ENCODE peak calls at places on chromosomes 13 and 19, in four cellular contexts. L is GM23338, K is Panc1, G is A549. H is an unnamed sample.

GRCh38 chr13:97015661-97016350 is 21.5 kb upstream of the OXGR1 start:
- DNase-seq in L (no peak), K (no peak), G (no peak), H (no peak)

GRCh38 chr19:58054792-58055482 is 4.1 kb upstream of the ZNF135 start:
- DNase-seq in L (peak; percentile 92), K (no peak), G (no peak), H (no peak)

GRCh38 chr13:104920091-104920490 is 1615.4 kb downstream of the EFNB2 start:
- DNase-seq in L (no peak), K (no peak), G (no peak), H (no peak)

GRCh38 chr19:35226748-35227147 is 1.8 kb downstream of the FAM187B start:
- DNase-seq in L (no peak), K (no peak), G (no peak), H (no peak)

GRCh38 chr13:27549406-27549981 is 70.8 kb downstream of the LNX2 start:
- DNase-seq in L (no peak), K (no peak), G (no peak), H (no peak)

GRCh38 chr13:75489502-75490263 is 7.7 kb upstream of the TBC1D4 start:
- DNase-seq in L (no peak), K (no peak), G (no peak), H (no peak)

GRCh38 chr13:76879211-76879875 is 6.9 kb downstream of the KCTD12 start:
- DNase-seq in L (no peak), K (no peak), G (no peak), H (peak; percentile 82)

GRCh38 chr19:18905058-18905456 is 9.1 kb upstream of the CERS1 start:
- DNase-seq in L (no peak), K (no peak), G (no peak), H (no peak)

GRCh38 chr13:80399340-80400163 is 58.6 kb upstream of the SPRY2 start:
- DNase-seq in L (no peak), K (no peak), G (no peak), H (peak; percentile 93)

GRCh38 chr13:93673885-93674284 is 447.3 kb downstream of the GPC6 start:
- DNase-seq in L (no peak), K (no peak), G (no peak), H (no peak)

GRCh38 chr19:33260628-33261418 is 35.2 kb upstream of the SLC7A10 start:
- DNase-seq in L (no peak), K (no peak), G (no peak), H (peak; percentile 98)

GRCh38 chr19:31629936-31630335 is 280.7 kb upstream of the TSHZ3 start:
- DNase-seq in L (no peak), K (no peak), G (no peak), H (no peak)

GRCh38 chr13:29702912-29703351 is 107.4 kb upstream of the SLC7A1 start:
- DNase-seq in L (peak; percentile 18), K (no peak), G (no peak), H (no peak)

GRCh38 chr13:27338816-27339215 is 68.2 kb downstream of the RASL11A start:
- DNase-seq in L (peak; percentile 87), K (no peak), G (no peak), H (no peak)

DNA sequence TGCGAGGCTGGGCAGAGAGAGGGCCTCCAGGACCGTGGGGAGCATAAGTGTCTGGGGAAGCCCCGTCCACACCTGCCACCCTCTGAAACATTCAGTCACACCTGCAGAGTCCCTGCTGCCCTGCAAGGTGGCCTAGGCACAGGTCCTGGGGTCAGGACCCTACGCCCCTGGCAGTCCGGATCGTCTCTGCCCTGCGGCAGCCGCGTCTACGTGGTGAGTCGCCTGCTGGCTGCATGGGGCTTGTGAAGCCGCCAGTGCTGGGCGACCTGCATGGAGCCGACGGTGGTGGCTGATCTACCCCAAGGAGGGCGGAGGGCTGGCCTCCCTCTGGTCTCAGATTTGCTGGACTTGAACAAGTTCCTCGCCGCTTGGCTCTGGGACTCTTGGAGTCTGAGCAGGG is 13.0 kb downstream of the FZR1 start:
- DNase-seq in L (no peak), K (no peak), G (no peak), H (no peak)
- TF ChIP-seq REST in L (no peak), K (no peak), G (no peak), H (no peak)

GRCh38 chr13:101763191-101763590 is 310.7 kb downstream of the ITGBL1 start:
- DNase-seq in L (no peak), K (no peak), G (no peak), H (no peak)
- TF ChIP-seq REST in L (no peak), K (no peak), G (no peak), H (no peak)

GRCh38 chr19:13152854-13153626 is 2.8 kb downstream of the IER2 start:
- DNase-seq in L (peak; percentile 98), K (no peak), G (peak; percentile 77), H (peak; percentile 96)
- TF ChIP-seq REST in L (peak; percentile 18), K (no peak), G (peak; percentile 54), H (peak; percentile 79)

GRCh38 chr19:40223135-40223822 is 3.2 kb downstream of the CCNP start:
- DNase-seq in L (peak; percentile 87), K (no peak), G (no peak), H (no peak)
- TF ChIP-seq REST in L (no peak), K (no peak), G (no peak), H (no peak)

DNA sequence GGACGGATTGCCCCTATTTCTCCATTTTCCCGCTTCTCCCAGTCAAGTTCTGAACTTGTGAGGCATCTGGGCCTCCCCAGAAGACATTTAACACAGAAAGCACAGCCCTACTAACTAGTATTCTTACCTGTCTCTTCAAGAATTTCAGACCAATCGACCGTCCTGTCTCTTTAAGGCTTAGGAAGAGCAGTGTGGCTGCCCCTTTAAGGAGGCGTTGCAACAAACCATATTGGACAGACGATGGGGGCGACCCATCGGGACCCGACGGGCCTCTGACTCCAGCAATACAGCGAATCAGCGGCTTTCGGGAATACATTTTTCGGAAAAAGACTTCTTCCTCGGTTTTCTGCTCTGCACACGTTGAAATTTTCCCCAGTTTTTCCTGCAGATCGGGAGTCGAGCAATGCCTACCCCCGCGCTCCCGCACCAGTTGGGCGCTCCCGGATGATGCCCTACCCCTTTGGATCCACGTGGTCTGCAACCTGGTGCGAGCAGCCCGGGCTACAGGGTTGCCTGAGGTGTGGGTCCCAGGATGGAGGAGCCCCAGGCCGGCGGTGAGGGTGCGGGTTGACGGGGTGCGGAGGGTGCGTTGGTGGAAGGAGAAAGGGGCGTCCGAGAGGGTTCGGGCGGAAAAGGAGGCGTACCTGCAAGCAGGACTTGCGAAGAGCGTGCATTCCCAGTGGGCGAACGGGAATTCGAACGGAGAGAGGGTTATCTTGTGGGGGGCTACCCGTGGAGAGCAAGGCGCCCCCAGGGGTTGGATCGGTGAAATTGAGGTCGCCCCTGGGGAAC is at the start of gene POLR1G:
- DNase-seq in L (peak; percentile 89), K (peak; percentile 74), G (peak; percentile 98), H (peak; percentile 74)
- TF ChIP-seq REST in L (no peak), K (no peak), G (no peak), H (peak; percentile 21)

GRCh38 chr19:49443366-49444099 is 2.2 kb upstream of the SLC17A7 start:
- DNase-seq in L (peak; percentile 98), K (no peak), G (peak; percentile 94), H (peak; percentile 92)
- TF ChIP-seq REST in L (peak; percentile 5), K (no peak), G (no peak), H (no peak)

GRCh38 chr19:15506074-15506565 is 2.2 kb upstream of the CYP4F22 start:
- DNase-seq in L (no peak), K (no peak), G (no peak), H (no peak)
- TF ChIP-seq REST in L (no peak), K (no peak), G (no peak), H (no peak)

GRCh38 chr19:42140125-42140754 is 8.0 kb upstream of the POU2F2 start:
- DNase-seq in L (peak; percentile 92), K (no peak), G (no peak), H (peak; percentile 76)

GRCh38 chr19:42148270-42148669 is 16.0 kb upstream of the POU2F2 start:
- DNase-seq in L (no peak), K (no peak), G (no peak), H (no peak)

GRCh38 chr19:42143341-42144234 is 11.3 kb upstream of the POU2F2 start:
- DNase-seq in L (peak; percentile 87), K (no peak), G (no peak), H (no peak)
- TF ChIP-seq REST in L (peak; percentile 94), K (peak; percentile 91), G (peak; percentile 93), H (peak; percentile 98)

H was measured in HL-60.